ENCODE peak calls at places on chromosomes 13 and 19, in eight cellular contexts. K is ascending aorta; D is CD4-positive, alpha-beta memory T cell; S is thoracic aorta; B is upper lobe of right lung; Y is activated naive CD8-positive, alpha-beta T cell treated with anti-CD3 and anti-CD28 coated beads for 36 hours; Q is stimulated activated CD8-positive, alpha-beta memory T cell treated with anti-CD3 and anti-CD28 coated beads, Interleukin-12 subunit alpha, Interleukin-12 subunit beta, amount 100 ng/mL, for 4 hours; G is cortex of kidney. J is an unnamed sample.

GRCh38 chr19:18051887-18052286 is 34.8 kb downstream of the IL12RB1 start:
- DNase-seq in K (peak; percentile 72), Q (no peak), S (no peak), G (no peak), Y (no peak), B (no peak), D (no peak), J (no peak)

GRCh38 chr13:80962173-80962572 is 621.2 kb upstream of the SPRY2 start:
- DNase-seq in D (no peak), S (no peak), K (no peak), Q (no peak), B (no peak), G (no peak), Y (no peak), J (no peak)

GRCh38 chr13:42816538-42816937 is 35.2 kb downstream of the FAM216B start:
- DNase-seq in Q (no peak), B (no peak), S (no peak), Y (no peak), D (no peak), G (no peak), K (no peak), J (no peak)

GRCh38 chr19:18629166-18630088 is 7.4 kb upstream of the KLHL26 start:
- DNase-seq in D (no peak), S (no peak), Y (no peak), B (no peak), K (no peak), G (no peak), Q (no peak), J (no peak)

GRCh38 chr19:15508035-15508710 is at the start of gene CYP4F22:
- DNase-seq in B (no peak), Q (no peak), Y (peak; percentile 36), S (no peak), K (no peak), G (no peak), D (peak; percentile 25), J (no peak)

GRCh38 chr19:31784631-31785237 is 435.5 kb upstream of the TSHZ3 start:
- DNase-seq in Q (no peak), D (no peak), B (no peak), S (no peak), Y (no peak), K (no peak), G (no peak), J (no peak)

GRCh38 chr13:65292488-65292901 is 1937.6 kb downstream of the PCDH9 start:
- DNase-seq in B (no peak), K (no peak), G (no peak), Q (no peak), Y (no peak), S (no peak), D (no peak), J (no peak)

GRCh38 chr13:33258437-33259193 is 26.9 kb downstream of the STARD13 start:
- DNase-seq in D (no peak), S (no peak), Q (no peak), K (no peak), G (no peak), B (no peak), Y (no peak), J (no peak)

GRCh38 chr13:58085819-58086218 is 454.3 kb downstream of the PCDH17 start:
- DNase-seq in B (no peak), Q (no peak), G (no peak), S (no peak), D (no peak), K (no peak), Y (no peak), J (no peak)

GRCh38 chr13:61684976-61685682 is 269.5 kb upstream of the PCDH20 start:
- DNase-seq in Y (no peak), K (no peak), Q (no peak), S (no peak), B (no peak), D (no peak), G (no peak), J (no peak)

GRCh38 chr19:10271543-10272086 is 695 bp downstream of the ICAM1 start:
- DNase-seq in G (no peak), D (peak; percentile 77), K (no peak), Y (peak; percentile 40), Q (peak; percentile 24), B (no peak), S (no peak), J (no peak)

GRCh38 chr13:43872181-43872580 is 7.4 kb downstream of the CCDC122 start:
- DNase-seq in K (no peak), G (no peak), Y (no peak), S (no peak), Q (no peak), D (no peak), B (no peak), J (no peak)

GRCh38 chr19:41351339-41352245 is 2.1 kb downstream of the TGFB1 start:
- DNase-seq in Q (peak; percentile 85), G (no peak), B (peak; percentile 88), Y (peak; percentile 87), D (peak; percentile 95), S (no peak), K (peak; percentile 84), J (peak; percentile 82)

GRCh38 chr13:80742027-80742426 is 401.1 kb upstream of the SPRY2 start:
- DNase-seq in B (no peak), Q (no peak), G (no peak), Y (no peak), K (no peak), D (no peak), S (no peak), J (no peak)

GRCh38 chr13:30681489-30682242 is 53.7 kb upstream of the ALOX5AP start:
- DNase-seq in B (no peak), G (no peak), D (no peak), Y (no peak), Q (no peak), K (peak; percentile 13), S (no peak), J (no peak)

GRCh38 chr13:45042539-45042938 is 53.2 kb downstream of the GPALPP1 start:
- DNase-seq in Y (no peak), K (no peak), D (no peak), B (no peak), Q (no peak), G (no peak), S (no peak), J (no peak)

GRCh38 chr19:12365372-12366162 is at the start of gene ZNF442:
- DNase-seq in G (peak; percentile 54), B (peak; percentile 96), K (peak; percentile 98), Y (peak; percentile 90), D (peak; percentile 84), S (peak; percentile 93), Q (peak; percentile 69), J (peak; percentile 80)

GRCh38 chr13:101757446-101758039 is 305.1 kb downstream of the ITGBL1 start:
- DNase-seq in K (no peak), G (no peak), B (no peak), D (no peak), Q (no peak), S (no peak), Y (no peak), J (peak; percentile 23)

GRCh38 chr19:45391346-45391745 is 13.5 kb downstream of the PPP1R13L start:
- DNase-seq in G (no peak), K (no peak), S (no peak), Q (no peak), B (no peak), Y (no peak), D (no peak), J (no peak)

GRCh38 chr13:76764916-76765315 is 121.3 kb downstream of the KCTD12 start:
- DNase-seq in D (no peak), G (no peak), Y (no peak), B (no peak), S (no peak), K (no peak), Q (no peak), J (no peak)

GRCh38 chr13:50914848-50915247 is 5.3 kb downstream of the RNASEH2B start:
- DNase-seq in S (no peak), D (no peak), G (no peak), K (no peak), Q (no peak), Y (no peak), B (no peak), J (no peak)

GRCh38 chr13:27678306-27679040 is 56.8 kb downstream of the POLR1D start:
- DNase-seq in S (no peak), Y (no peak), Q (no peak), G (no peak), K (no peak), B (no peak), D (no peak), J (no peak)

GRCh38 chr13:39766464-39767167 is 111.2 kb downstream of the COG6 start:
- DNase-seq in Q (no peak), D (no peak), B (no peak), Y (no peak), G (no peak), K (no peak), S (no peak), J (no peak)

GRCh38 chr13:23469901-23470525 is 36.5 kb upstream of the SACS start:
- DNase-seq in Q (no peak), Y (no peak), D (no peak), G (no peak), K (no peak), B (no peak), S (no peak), J (no peak)

GRCh38 chr19:16676101-16676798 is 15.3 kb downstream of the TMEM38A start:
- DNase-seq in Q (no peak), S (no peak), G (no peak), K (no peak), B (no peak), D (no peak), Y (no peak), J (no peak)

GRCh38 chr13:29106651-29107050 is 286.5 kb downstream of the MTUS2 start:
- DNase-seq in G (no peak), K (no peak), S (no peak), B (no peak), D (no peak), Y (no peak), Q (no peak), J (no peak)

GRCh38 chr19:40225440-40226305 is 816 bp downstream of the CCNP start:
- DNase-seq in K (no peak), S (no peak), Y (no peak), G (no peak), B (no peak), D (no peak), Q (no peak), J (no peak)